ENCODE peak calls at places on chromosome 15, in six cellular contexts. P is right atrium auricular region, R is left ventricle myocardium inferior, M is mammary epithelial cell, C is GM23338, F is cardiac muscle cell. I is an unnamed sample.

GRCh38 chr15:75112848-75113492 is 88.7 kb upstream of the C15orf39 start:
- DNase-seq in P (no peak), R (no peak), M (no peak), C (no peak), F (no peak), I (no peak)

GRCh38 chr15:51687565-51687964 is 6.3 kb downstream of the SCG3 start:
- DNase-seq in P (no peak), R (no peak), M (no peak), C (no peak), F (no peak), I (no peak)

GRCh38 chr15:50685191-50685975 is 1.2 kb downstream of the TRPM7 start:
- DNase-seq in P (no peak), R (no peak), M (peak; percentile 13), C (peak; percentile 20), F (no peak), I (no peak)

GRCh38 chr15:41892621-41893421 is 1.0 kb downstream of the SPTBN5 start:
- DNase-seq in P (no peak), R (peak; percentile 84), M (peak; percentile 25), C (no peak), F (no peak), I (no peak)

GRCh38 chr15:77179541-77179998 is 108.7 kb upstream of the TSPAN3 start:
- DNase-seq in P (no peak), R (no peak), M (no peak), C (no peak), F (peak; percentile 63), I (no peak)

GRCh38 chr15:51038258-51039042 is 56.3 kb downstream of the TNFAIP8L3 start:
- DNase-seq in P (no peak), R (no peak), M (peak; percentile 65), C (no peak), F (no peak), I (no peak)

GRCh38 chr15:47184003-47184404 is 533.3 kb upstream of the SEMA6D start:
- DNase-seq in P (no peak), R (no peak), M (peak; percentile 31), C (peak; percentile 74), F (peak; percentile 67), I (peak; percentile 71)

GRCh38 chr15:40776537-40777141 is 6.9 kb downstream of the C15orf62 start:
- DNase-seq in P (no peak), R (no peak), M (peak; percentile 89), C (no peak), F (no peak), I (no peak)

GRCh38 chr15:34357653-34358052 is 9.3 kb downstream of the LPCAT4 start:
- DNase-seq in P (no peak), R (no peak), M (no peak), C (no peak), F (no peak), I (no peak)

GRCh38 chr15:59372352-59373211 is at the start of gene MYO1E:
- DNase-seq in P (peak; percentile 95), R (peak; percentile 81), M (peak; percentile 98), C (peak; percentile 98), F (peak; percentile 97), I (peak; percentile 93)

GRCh38 chr15:89358755-89359439 is 24.3 kb upstream of the POLG start:
- DNase-seq in P (peak; percentile 77), R (peak; percentile 68), M (peak; percentile 64), C (peak; percentile 71), F (peak; percentile 81), I (peak; percentile 76)

GRCh38 chr15:101614001-101614585 is 38.1 kb downstream of the TM2D3 start:
- DNase-seq in P (peak; percentile 50), R (no peak), M (no peak), C (no peak), F (no peak), I (no peak)

GRCh38 chr15:28983432-28984311 is 97.9 kb downstream of the APBA2 start:
- DNase-seq in P (peak; percentile 21), R (no peak), M (no peak), C (peak; percentile 71), F (no peak), I (no peak)

GRCh38 chr15:63188247-63188936 is 1.0 kb upstream of the RAB8B start:
- DNase-seq in P (no peak), R (no peak), M (no peak), C (no peak), F (no peak), I (no peak)

GRCh38 chr15:36951747-36952247 is 148.6 kb downstream of the MEIS2 start:
- DNase-seq in P (no peak), R (no peak), M (peak; percentile 11), C (no peak), F (peak; percentile 26), I (no peak)

GRCh38 chr15:75151214-75152128 is 50.2 kb upstream of the C15orf39 start:
- DNase-seq in P (no peak), R (no peak), M (no peak), C (no peak), F (peak; percentile 19), I (peak; percentile 77)

GRCh38 chr15:94272251-94272898 is 41.0 kb downstream of the MCTP2 start:
- DNase-seq in P (no peak), R (no peak), M (no peak), C (no peak), F (no peak), I (no peak)

GRCh38 chr15:25543156-25543555 is 104.3 kb upstream of the UBE3A start:
- DNase-seq in P (peak; percentile 69), R (no peak), M (no peak), C (no peak), F (peak; percentile 64), I (no peak)

GRCh38 chr15:75327005-75327404 is 8.9 kb upstream of the COMMD4 start:
- DNase-seq in P (no peak), R (no peak), M (no peak), C (peak; percentile 17), F (no peak), I (no peak)

GRCh38 chr15:43187544-43188155 is 2.4 kb downstream of the CCNDBP1 start:
- DNase-seq in P (no peak), R (no peak), M (peak; percentile 39), C (peak; percentile 74), F (peak; percentile 57), I (no peak)

GRCh38 chr15:40252438-40253178 is 13.7 kb downstream of the PAK6 start:
- DNase-seq in P (no peak), R (peak; percentile 40), M (no peak), C (peak; percentile 84), F (peak; percentile 54), I (no peak)

GRCh38 chr15:55221090-55222011 is 24.6 kb upstream of the RSL24D1 start:
- DNase-seq in P (peak; percentile 61), R (no peak), M (peak; percentile 84), C (peak; percentile 35), F (peak; percentile 18), I (no peak)

GRCh38 chr15:36970522-36970921 is 129.8 kb downstream of the MEIS2 start:
- DNase-seq in P (no peak), R (no peak), M (no peak), C (no peak), F (no peak), I (no peak)

GRCh38 chr15:33028495-33028894 is 166.0 kb downstream of the FMN1 start:
- DNase-seq in P (no peak), R (peak; percentile 33), M (no peak), C (no peak), F (no peak), I (no peak)

DNA sequence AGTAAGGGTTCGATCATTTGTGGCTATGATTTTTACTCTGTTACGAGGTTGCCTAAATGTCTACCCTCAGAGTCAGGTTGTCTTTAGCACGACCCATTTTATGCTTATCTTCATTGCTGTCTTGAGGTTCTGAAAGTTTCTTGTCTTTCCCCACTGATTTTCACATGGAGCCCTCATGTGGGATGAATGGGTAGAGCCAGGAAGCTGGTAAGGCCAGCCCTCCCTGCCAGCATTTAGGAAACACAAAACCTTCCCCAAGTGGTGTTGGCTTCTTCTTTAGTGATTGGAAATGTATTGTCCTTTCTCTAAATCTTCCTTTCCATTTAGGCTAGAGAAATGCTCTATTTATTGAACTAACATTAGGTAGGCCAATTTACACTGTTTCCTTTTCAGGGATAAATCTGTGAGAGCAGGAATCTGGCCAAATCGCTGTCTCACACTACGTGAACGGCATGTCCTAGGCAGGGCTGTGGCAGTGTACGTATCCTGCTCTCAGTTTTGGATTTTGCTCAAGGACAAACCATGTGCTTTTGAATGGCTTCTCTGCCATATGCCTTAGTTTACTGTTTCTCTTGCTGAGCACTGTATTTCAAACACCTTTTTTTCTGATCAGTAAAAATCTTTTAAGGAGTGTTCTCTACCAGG is 43.7 kb downstream of the MYZAP start:
- DNase-seq in P (no peak), R (peak; percentile 47), M (no peak), C (peak; percentile 41), F (no peak), I (no peak)
- TF ChIP-seq CTCF in P (no peak), R (peak; percentile 53), M (no peak), C (peak; percentile 27), F (no peak), I (no peak)

GRCh38 chr15:69434236-69434635 is 18.4 kb upstream of the RPLP1 start:
- DNase-seq in P (no peak), R (no peak), M (no peak), C (no peak), F (no peak), I (no peak)

GRCh38 chr15:69439623-69440022 is 13.0 kb upstream of the RPLP1 start:
- DNase-seq in P (no peak), R (no peak), M (no peak), C (no peak), F (no peak), I (no peak)

GRCh38 chr15:69434679-69435078 is 17.9 kb upstream of the RPLP1 start:
- DNase-seq in P (no peak), R (no peak), M (no peak), C (no peak), F (no peak), I (no peak)

GRCh38 chr15:69435980-69436379 is 16.6 kb upstream of the RPLP1 start:
- DNase-seq in P (no peak), R (no peak), M (no peak), C (no peak), F (no peak), I (no peak)

DNA sequence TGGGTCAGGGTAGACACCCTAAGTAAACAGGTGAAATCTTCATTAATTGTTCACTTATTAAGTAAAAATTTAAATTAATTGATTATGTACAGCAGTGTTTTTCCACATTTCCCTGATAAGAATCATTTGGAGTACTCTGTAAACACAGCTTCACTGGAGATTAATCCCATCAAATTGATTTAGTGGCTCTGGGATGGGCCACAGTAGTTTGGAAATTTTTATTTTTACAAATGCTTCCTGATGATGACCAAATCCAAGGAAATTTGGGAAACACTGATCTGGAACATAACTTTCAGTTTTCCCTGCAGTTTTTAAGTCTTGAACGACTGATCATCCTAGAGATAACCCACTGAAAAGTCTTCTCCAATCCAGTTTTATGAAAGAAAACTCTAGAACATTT is 18.8 kb upstream of the RPLP1 start:
- DNase-seq in P (no peak), R (no peak), M (no peak), C (no peak), F (no peak), I (no peak)
- H3K36me3 ChIP-seq in P (no peaks in the 10 kb centered on the region), R (no peaks in the 10 kb centered on the region), M (peaks cover 43% of the 10 kb centered on the region), C (peaks cover 57% of the 10 kb centered on the region), F (peaks cover 11% of the 10 kb centered on the region), I (peaks cover 92% of the 10 kb centered on the region)

GRCh38 chr15:85543741-85544155 is 163.3 kb downstream of the AKAP13 start:
- DNase-seq in P (peak; percentile 85), R (peak; percentile 73), M (peak; percentile 31), C (peak; percentile 76), F (no peak), I (peak; percentile 31)
- TF ChIP-seq CTCF in P (no peak), R (peak; percentile 51), M (no peak), C (peak; percentile 19), F (no peak), I (no peak)

DNA sequence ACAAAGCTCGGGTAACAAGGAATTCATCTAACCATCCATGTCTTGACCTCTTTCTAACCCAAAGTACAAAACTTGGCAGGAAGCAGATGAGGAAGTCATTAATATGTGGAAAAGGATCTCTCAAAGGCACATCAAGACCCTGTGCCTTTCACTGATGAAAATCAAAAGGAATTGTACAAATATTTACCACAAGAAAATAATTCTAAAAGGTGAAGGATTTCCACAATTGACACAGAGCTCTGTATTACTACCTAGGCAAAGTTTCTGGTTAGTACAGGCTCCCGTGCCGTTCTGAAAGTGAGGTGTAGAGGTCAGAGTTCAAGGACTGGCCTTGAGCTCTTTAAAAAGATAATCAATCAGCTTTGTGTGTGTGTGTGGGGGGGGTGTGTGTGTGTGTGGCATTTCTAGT is 239.7 kb upstream of the ICE2 start:
- DNase-seq in P (no peak), R (no peak), M (no peak), C (no peak), F (no peak), I (no peak)
- H3K36me3 ChIP-seq in P (no peaks in the 10 kb centered on the region), R (no peaks in the 10 kb centered on the region), M (no peaks in the 10 kb centered on the region), C (no peaks in the 10 kb centered on the region), F (no peaks in the 10 kb centered on the region), I (no peaks in the 10 kb centered on the region)